ENCODE peak calls at places on chromosome 14, in ten cellular contexts. O, W, L, V, M, J, E, S, C and Z are unnamed samples. For H3K4me1, the result is how much of the 10 kb centered on the place peaks cover.

GRCh38 chr14:70771781-70772212 is 37.5 kb downstream of the MAP3K9 start:
- DNase-seq in J (no peak), V (no peak), M (no peak), S (peak), O (no peak), E (no peak), C (peak), W (no peak), L (no peak), Z (no peak)

GRCh38 chr14:51592836-51593235 is 58.9 kb upstream of the FRMD6 start:
- DNase-seq in M (no peak), S (no peak), W (no peak), O (no peak), L (no peak), C (no peak), E (no peak), J (no peak), V (no peak), Z (no peak)

GRCh38 chr14:104639889-104640548 is 35.4 kb upstream of the TMEM179 start:
- DNase-seq in W (peak), M (peak), O (peak), C (peak), V (peak), E (peak), L (no peak), J (peak), S (peak), Z (no peak)

GRCh38 chr14:50619569-50620141 is 48.5 kb downstream of the SAV1 start:
- DNase-seq in V (peak), L (peak), C (no peak), E (no peak), M (no peak), J (no peak), S (no peak), O (no peak), W (peak), Z (no peak)

GRCh38 chr14:58587271-58587670 is 50.5 kb upstream of the DACT1 start:
- DNase-seq in M (no peak), L (no peak), J (no peak), E (no peak), C (no peak), V (no peak), S (no peak), W (no peak), O (no peak), Z (no peak)

GRCh38 chr14:90105756-90106155 is 44.0 kb downstream of the KCNK13 start:
- DNase-seq in M (no peak), S (no peak), C (no peak), E (no peak), O (no peak), V (peak), L (no peak), J (no peak), W (no peak), Z (peak)

GRCh38 chr14:77882631-77883030 is 82.7 kb downstream of the ADCK1 start:
- DNase-seq in M (no peak), O (no peak), J (peak), V (no peak), W (no peak), L (no peak), S (no peak), C (no peak), E (no peak), Z (no peak)

GRCh38 chr14:96501383-96501745 is 818 bp upstream of the PAPOLA start:
- DNase-seq in O (no peak), J (no peak), L (no peak), S (no peak), V (no peak), C (no peak), E (no peak), W (no peak), M (no peak), Z (no peak)

GRCh38 chr14:76599141-76599540 is 162.1 kb upstream of the VASH1 start:
- DNase-seq in M (no peak), L (no peak), V (no peak), O (no peak), C (no peak), E (no peak), S (no peak), J (no peak), W (no peak), Z (no peak)

GRCh38 chr14:76599556-76599955 is 161.7 kb upstream of the VASH1 start:
- DNase-seq in J (no peak), V (no peak), E (no peak), C (no peak), M (no peak), O (no peak), S (no peak), L (no peak), W (no peak), Z (no peak)

GRCh38 chr14:76603713-76604112 is 157.6 kb upstream of the VASH1 start:
- DNase-seq in M (no peak), W (no peak), S (no peak), C (no peak), J (no peak), L (no peak), V (no peak), O (no peak), E (no peak), Z (no peak)
- TF ChIP-seq EP300 in M (no peak), W (no peak), S (no peak), C (no peak), J (no peak), L (no peak), V (no peak), O (no peak), E (no peak), Z (no peak)

GRCh38 chr14:75222208-75222701 is 45.8 kb upstream of the TMED10 start:
- DNase-seq in M (no peak), S (peak), J (no peak), W (no peak), C (no peak), E (no peak), L (peak), V (no peak), O (peak), Z (no peak)
- H3K27ac ChIP-seq in M (no peak), S (no peak), J (no peak), W (no peak), C (no peak), E (no peak), L (peak), V (no peak), O (no peak), Z (no peak)

GRCh38 chr14:54676822-54677708 is 110.1 kb downstream of the SAMD4A start:
- DNase-seq in W (peak), V (no peak), E (no peak), O (no peak), C (no peak), L (no peak), M (no peak), J (peak), S (peak), Z (peak)
- H3K4me1 ChIP-seq in W (under half), V (under half), E (under half), O (half or more), C (under half), L (under half), M (under half), J (half or more), S (under half), Z (under half)

GRCh38 chr14:67514650-67515385 is 18.3 kb upstream of the PLEKHH1 start:
- DNase-seq in J (peak), O (peak), L (no peak), M (peak), E (peak), W (no peak), C (peak), V (no peak), S (no peak), Z (peak)

GRCh38 chr14:67515386-67516079 is 17.6 kb upstream of the PLEKHH1 start:
- DNase-seq in M (no peak), O (no peak), V (no peak), S (no peak), L (no peak), J (no peak), C (no peak), E (peak), W (no peak), Z (peak)

GRCh38 chr14:67512463-67513134 is 20.5 kb upstream of the PLEKHH1 start:
- DNase-seq in W (no peak), M (no peak), J (no peak), V (no peak), L (no peak), E (no peak), S (no peak), O (no peak), C (no peak), Z (no peak)

GRCh38 chr14:67513631-67514108 is 19.4 kb upstream of the PLEKHH1 start:
- DNase-seq in V (no peak), W (no peak), O (no peak), M (peak), S (no peak), C (no peak), L (no peak), J (peak), E (no peak), Z (no peak)

GRCh38 chr14:67514203-67514607 is 18.9 kb upstream of the PLEKHH1 start:
- DNase-seq in O (no peak), M (peak), E (no peak), J (peak), V (no peak), L (no peak), S (no peak), C (peak), W (no peak), Z (peak)
- TF ChIP-seq EP300 in O (no peak), M (no peak), E (no peak), J (no peak), V (no peak), L (no peak), S (no peak), C (no peak), W (no peak), Z (no peak)

GRCh38 chr14:21863289-21863688 is 189.7 kb upstream of the OR4E1 start:
- DNase-seq in J (no peak), E (no peak), O (no peak), V (no peak), S (no peak), M (no peak), W (no peak), C (no peak), L (no peak), Z (no peak)
- H3K27ac ChIP-seq in J (no peak), E (no peak), O (no peak), V (no peak), S (no peak), M (no peak), W (no peak), C (no peak), L (no peak), Z (no peak)

GRCh38 chr14:75046899-75047298 is 4.4 kb downstream of the MLH3 start:
- DNase-seq in V (no peak), L (no peak), M (no peak), J (no peak), C (no peak), W (no peak), O (no peak), S (no peak), E (no peak), Z (no peak)

GRCh38 chr14:75044760-75045159 is 6.5 kb downstream of the MLH3 start:
- DNase-seq in W (no peak), V (no peak), J (no peak), C (no peak), E (no peak), S (no peak), L (no peak), O (no peak), M (no peak), Z (no peak)

GRCh38 chr14:75048101-75048500 is 3.2 kb downstream of the MLH3 start:
- DNase-seq in M (no peak), O (no peak), W (no peak), C (no peak), S (no peak), L (no peak), E (no peak), J (no peak), V (no peak), Z (no peak)

GRCh38 chr14:75047506-75047905 is 3.8 kb downstream of the MLH3 start:
- DNase-seq in O (no peak), E (no peak), W (no peak), J (no peak), L (no peak), C (no peak), M (no peak), V (no peak), S (no peak), Z (no peak)

GRCh38 chr14:75046275-75046674 is 5.0 kb downstream of the MLH3 start:
- DNase-seq in W (no peak), O (no peak), S (no peak), E (no peak), V (no peak), J (no peak), L (no peak), M (no peak), C (no peak), Z (no peak)
- H3K4me1 ChIP-seq in W (under half), O (under half), S (under half), E (under half), V (half or more), J (half or more), L (under half), M (under half), C (half or more), Z (under half)

DNA sequence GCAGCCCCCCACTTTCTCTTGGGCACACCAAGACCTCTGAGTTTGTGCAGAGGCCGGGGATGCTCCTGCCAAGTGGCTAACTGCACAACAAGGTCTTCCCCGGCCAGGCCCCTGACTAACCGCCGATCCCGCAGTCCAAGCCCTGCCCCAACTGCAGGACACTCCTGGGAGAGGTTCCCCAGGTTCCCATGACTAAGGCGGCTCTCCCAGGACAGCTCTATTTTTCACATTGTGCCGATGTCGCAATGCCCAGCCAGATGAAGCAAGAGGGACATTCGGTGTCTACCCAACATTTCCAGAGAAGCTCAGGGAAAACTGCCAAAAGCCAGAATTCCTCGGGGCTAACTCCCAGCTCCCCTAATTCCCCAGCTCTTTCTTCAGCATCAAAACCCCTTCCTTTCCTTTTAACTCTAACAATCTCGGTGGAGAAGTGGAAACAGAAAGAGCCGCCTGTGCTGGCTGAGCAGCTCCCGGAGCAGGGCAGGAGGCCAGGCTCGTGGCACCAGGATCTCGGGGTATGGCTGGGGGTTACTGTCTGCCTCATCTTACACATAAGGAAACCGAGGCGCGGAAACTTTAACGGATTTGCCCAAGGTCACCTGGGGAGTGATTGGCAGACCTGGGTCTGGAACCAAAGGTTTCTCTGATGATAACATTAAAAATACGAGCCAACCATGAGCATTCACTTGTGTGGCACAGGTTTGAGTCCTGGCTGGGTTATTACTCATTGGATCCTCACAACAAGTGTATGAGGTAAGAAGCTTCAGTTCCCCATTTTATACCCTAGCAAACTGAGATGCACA is 318.3 kb downstream of the BCL11B start:
- DNase-seq in W (peak), S (no peak), O (peak), E (peak), L (no peak), C (no peak), V (no peak), M (peak), J (peak), Z (no peak)
- TF ChIP-seq EP300 in W (no peak), S (no peak), O (no peak), E (no peak), L (no peak), C (no peak), V (no peak), M (no peak), J (peak), Z (no peak)

DNA sequence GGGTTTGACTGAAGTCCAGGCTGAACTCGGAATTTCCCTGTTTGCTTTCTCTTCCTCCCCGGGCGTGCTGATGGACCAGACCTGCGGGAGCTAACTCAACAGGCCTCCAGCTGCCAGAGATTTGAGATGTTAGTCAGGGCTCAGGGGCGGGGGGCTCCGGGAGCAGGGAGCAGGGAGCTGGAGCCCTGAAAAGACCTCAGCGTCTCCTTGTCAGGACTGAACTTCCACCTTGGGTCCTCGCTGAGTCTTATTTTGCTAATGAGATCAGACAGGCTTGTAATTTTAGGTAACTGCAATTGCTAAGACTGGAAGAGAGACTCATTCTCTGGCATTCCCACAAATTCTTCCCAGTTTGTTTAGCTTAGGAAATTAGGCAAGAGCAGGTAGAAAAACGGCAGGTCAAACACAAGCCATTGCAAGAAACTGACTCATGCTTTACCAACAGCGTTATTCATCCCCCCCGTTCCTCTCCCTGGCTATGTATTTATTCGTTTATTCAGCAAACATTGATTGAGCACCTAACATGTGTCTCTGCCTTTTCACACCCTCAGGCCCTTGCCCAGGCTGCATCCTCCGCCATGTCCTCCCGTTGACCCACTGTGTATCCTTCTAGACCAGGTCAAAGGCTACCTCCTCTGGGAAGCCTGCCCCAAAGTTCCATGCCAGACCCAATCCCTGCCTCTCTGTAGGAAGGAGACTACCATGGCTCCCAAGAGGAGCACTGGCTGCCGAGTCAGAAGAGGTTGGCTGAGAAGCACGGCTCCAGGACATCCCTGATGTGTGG is 80.4 kb upstream of the DIO3 start:
- DNase-seq in J (no peak), C (no peak), V (peak), O (peak), S (no peak), L (no peak), E (peak), W (peak), M (peak), Z (peak)
- H3K27ac ChIP-seq in J (peak), C (no peak), V (no peak), O (no peak), S (no peak), L (no peak), E (peak), W (peak), M (peak), Z (peak)